ENCODE peak calls at places on chromosome 22, in seven cellular contexts. One of them, this sample, is unnamed.

GRCh38 chr22:35452351-35452781 is 52.4 kb downstream of the MCM5 start:
- DNase-seq in A549: no peak
- DNase-seq in transverse colon: peak; percentile 87
- DNase-seq in neural crest cell: no peak
- DNase-seq in CD8-positive, alpha-beta memory T cell: no peak
- DNase-seq in lower lobe of right lung: peak; percentile 82
- DNase-seq in hypothalamus: no peak
- DNase-seq in this sample: no peak

GRCh38 chr22:26853071-26853470 is 195.7 kb downstream of the MIAT start:
- DNase-seq in A549: no peak
- DNase-seq in transverse colon: no peak
- DNase-seq in neural crest cell: no peak
- DNase-seq in CD8-positive, alpha-beta memory T cell: no peak
- DNase-seq in lower lobe of right lung: no peak
- DNase-seq in hypothalamus: no peak
- DNase-seq in this sample: no peak

GRCh38 chr22:40040927-40041326 is 46.2 kb downstream of the FAM83F start:
- DNase-seq in A549: no peak
- DNase-seq in transverse colon: peak; percentile 27
- DNase-seq in neural crest cell: no peak
- DNase-seq in CD8-positive, alpha-beta memory T cell: no peak
- DNase-seq in lower lobe of right lung: no peak
- DNase-seq in hypothalamus: no peak
- DNase-seq in this sample: no peak

GRCh38 chr22:20175597-20175900 is 24.7 kb upstream of the CCDC188 start:
- DNase-seq in A549: peak; percentile 11
- DNase-seq in transverse colon: no peak
- DNase-seq in neural crest cell: no peak
- DNase-seq in CD8-positive, alpha-beta memory T cell: no peak
- DNase-seq in lower lobe of right lung: no peak
- DNase-seq in hypothalamus: no peak
- DNase-seq in this sample: no peak

GRCh38 chr22:44419429-44419828 is 78.6 kb downstream of the RTL6 start:
- DNase-seq in A549: no peak
- DNase-seq in transverse colon: no peak
- DNase-seq in neural crest cell: no peak
- DNase-seq in CD8-positive, alpha-beta memory T cell: no peak
- DNase-seq in lower lobe of right lung: no peak
- DNase-seq in hypothalamus: no peak
- DNase-seq in this sample: no peak

GRCh38 chr22:31287818-31288495 is 4.3 kb downstream of the PIK3IP1 start:
- DNase-seq in A549: no peak
- DNase-seq in transverse colon: no peak
- DNase-seq in neural crest cell: no peak
- DNase-seq in CD8-positive, alpha-beta memory T cell: no peak
- DNase-seq in lower lobe of right lung: no peak
- DNase-seq in hypothalamus: no peak
- DNase-seq in this sample: no peak

GRCh38 chr22:19287889-19288288 is 3.6 kb downstream of the CLTCL1 start:
- DNase-seq in A549: peak; percentile 64
- DNase-seq in transverse colon: no peak
- DNase-seq in neural crest cell: no peak
- DNase-seq in CD8-positive, alpha-beta memory T cell: no peak
- DNase-seq in lower lobe of right lung: no peak
- DNase-seq in hypothalamus: no peak
- DNase-seq in this sample: no peak

GRCh38 chr22:37442537-37442936 is 15.3 kb upstream of the ELFN2 start:
- DNase-seq in A549: peak; percentile 49
- DNase-seq in transverse colon: no peak
- DNase-seq in neural crest cell: no peak
- DNase-seq in CD8-positive, alpha-beta memory T cell: no peak
- DNase-seq in lower lobe of right lung: no peak
- DNase-seq in hypothalamus: no peak
- DNase-seq in this sample: no peak

GRCh38 chr22:41574847-41575381 is 14.1 kb downstream of the CSDC2 start:
- DNase-seq in A549: no peak
- DNase-seq in transverse colon: peak; percentile 44
- DNase-seq in neural crest cell: no peak
- DNase-seq in CD8-positive, alpha-beta memory T cell: no peak
- DNase-seq in lower lobe of right lung: no peak
- DNase-seq in hypothalamus: peak; percentile 21
- DNase-seq in this sample: peak; percentile 49

This sample was measured in nucleus accumbens.